ENCODE peak calls at places on chromosomes 6 and 20, in eight cellular contexts. T is K562; K is mesothelial cell of epicardium; M is KG1; U is ovary; A is activated CD4-positive, alpha-beta T cell treated with anti-CD3 and anti-CD28 coated beads, Interleukin-2, amount 50 U/mL, for 24 hours; F is BE2C; E is nephron progenitor cell. G is an unnamed sample.

GRCh38 chr6:6810727-6811126 is 222.2 kb downstream of the LY86 start:
- DNase-seq in T (no peak), K (no peak), M (no peak), U (no peak), A (no peak), F (no peak), E (no peak), G (no peak)

GRCh38 chr6:151485616-151486015 is 8.2 kb upstream of the CCDC170 start:
- DNase-seq in T (no peak), K (no peak), M (no peak), U (no peak), A (no peak), F (no peak), E (no peak), G (no peak)

GRCh38 chr6:103783344-103783743 is 1076.4 kb downstream of the HACE1 start:
- DNase-seq in T (no peak), K (peak), M (no peak), U (no peak), A (no peak), F (peak), E (no peak), G (no peak)

GRCh38 chr6:20704325-20704724 is 170.1 kb downstream of the CDKAL1 start:
- DNase-seq in T (no peak), K (no peak), M (no peak), U (no peak), A (no peak), F (no peak), E (no peak), G (no peak)

GRCh38 chr6:34227656-34228421 is 8.8 kb upstream of the HMGA1 start:
- DNase-seq in T (no peak), K (no peak), M (no peak), U (no peak), A (no peak), F (no peak), E (no peak), G (no peak)

GRCh38 chr6:106197441-106197840 is 111.3 kb downstream of the PRDM1 start:
- DNase-seq in T (no peak), K (no peak), M (peak), U (no peak), A (no peak), F (no peak), E (no peak), G (no peak)

GRCh38 chr6:170473226-170473789 is 79.8 kb downstream of the PSMB1 start:
- DNase-seq in T (no peak), K (no peak), M (no peak), U (no peak), A (no peak), F (no peak), E (no peak), G (no peak)

GRCh38 chr20:63498950-63499332 is at the start of gene EEF1A2:
- DNase-seq in T (peak), K (no peak), M (no peak), U (no peak), A (no peak), F (peak), E (peak), G (peak)

GRCh38 chr20:12047838-12048432 is 130.2 kb downstream of the BTBD3 start:
- DNase-seq in T (no peak), K (no peak), M (no peak), U (no peak), A (no peak), F (no peak), E (no peak), G (no peak)